ENCODE peak calls at places on chromosomes 1 and 21, in four cellular contexts. Y is IMR-90, R is AG09309, M is left ventricle myocardium inferior. A is an unnamed sample.

GRCh38 chr21:38905328-38905727 is 99.6 kb downstream of the ETS2 start:
- DNase-seq in Y (no peak), R (no peak), M (no peak), A (no peak)

GRCh38 chr1:8600336-8600735 is 217.1 kb downstream of the RERE start:
- DNase-seq in Y (no peak), R (no peak), M (no peak), A (no peak)

GRCh38 chr1:16162163-16162822 is 6.4 kb upstream of the EPHA2 start:
- DNase-seq in Y (no peak), R (no peak), M (no peak), A (no peak)

GRCh38 chr1:17687125-17687524 is 68.0 kb upstream of the ACTL8 start:
- DNase-seq in Y (peak), R (no peak), M (no peak), A (no peak)

GRCh38 chr1:66253330-66253921 is 280.5 kb upstream of the SGIP1 start:
- DNase-seq in Y (peak), R (no peak), M (no peak), A (no peak)

GRCh38 chr1:215292906-215293305 is 210.4 kb downstream of the KCNK2 start:
- DNase-seq in Y (no peak), R (no peak), M (no peak), A (no peak)

GRCh38 chr1:27626031-27626935 is 8.7 kb downstream of the FGR start:
- DNase-seq in Y (no peak), R (no peak), M (no peak), A (no peak)

GRCh38 chr1:207825719-207826556 is 74.1 kb downstream of the CD46 start:
- DNase-seq in Y (peak), R (no peak), M (peak), A (no peak)

GRCh38 chr1:27237112-27237511 is 2.7 kb downstream of the WDTC1 start:
- DNase-seq in Y (no peak), R (no peak), M (no peak), A (no peak)

GRCh38 chr1:170661646-170662411 is 2.1 kb upstream of the PRRX1 start:
- DNase-seq in Y (peak), R (no peak), M (no peak), A (no peak)

GRCh38 chr1:44417351-44418021 is 12.4 kb downstream of the RNF220 start:
- DNase-seq in Y (no peak), R (no peak), M (peak), A (no peak)

GRCh38 chr1:156286061-156286460 is 1.9 kb downstream of the TMEM79 start:
- DNase-seq in Y (no peak), R (no peak), M (no peak), A (no peak)

GRCh38 chr1:197200468-197200899 is 54.0 kb upstream of the ASPM start:
- DNase-seq in Y (peak), R (no peak), M (no peak), A (no peak)

GRCh38 chr1:180952657-180953013 is 39.9 kb downstream of the KIAA1614 start:
- DNase-seq in Y (no peak), R (no peak), M (no peak), A (no peak)

GRCh38 chr1:164961714-164962113 is 394.8 kb downstream of the LMX1A start:
- DNase-seq in Y (no peak), R (no peak), M (no peak), A (no peak)

GRCh38 chr1:193411771-193412170 is 225.4 kb upstream of the B3GALT2 start:
- DNase-seq in Y (no peak), R (no peak), M (no peak), A (no peak)

GRCh38 chr1:33735624-33736023 is 128.3 kb upstream of the HMGB4 start:
- DNase-seq in Y (no peak), R (peak), M (no peak), A (no peak)

GRCh38 chr21:42219606-42220137 is 732 bp downstream of the ABCG1 start:
- DNase-seq in Y (peak), R (no peak), M (peak), A (no peak)

GRCh38 chr1:234943801-234944402 is 184.7 kb downstream of the TOMM20 start:
- DNase-seq in Y (no peak), R (no peak), M (no peak), A (no peak)

GRCh38 chr1:22527555-22528296 is 35.6 kb upstream of the EPHA8 start:
- DNase-seq in Y (no peak), R (no peak), M (no peak), A (no peak)

GRCh38 chr1:216005916-216006315 is 417.3 kb downstream of the USH2A start:
- DNase-seq in Y (peak), R (no peak), M (no peak), A (no peak)

GRCh38 chr1:227298532-227299174 is 19.6 kb downstream of the CDC42BPA start:
- DNase-seq in Y (no peak), R (no peak), M (no peak), A (no peak)
- H3K4me3 ChIP-seq in Y (peak), R (no peak), M (peak), A (no peak)

GRCh38 chr1:210899676-210900075 is 234.3 kb downstream of the KCNH1 start:
- DNase-seq in Y (no peak), R (no peak), M (no peak), A (no peak)
- H3K4me3 ChIP-seq in Y (no peak), R (no peak), M (no peak), A (no peak)

GRCh38 chr1:38014724-38015424 is 2.3 kb downstream of the UTP11 start:
- DNase-seq in Y (no peak), R (no peak), M (no peak), A (no peak)
- H3K4me3 ChIP-seq in Y (no peak), R (no peak), M (peak), A (no peak)

GRCh38 chr1:117861694-117862093 is 67.7 kb downstream of the GDAP2 start:
- DNase-seq in Y (no peak), R (no peak), M (no peak), A (no peak)
- H3K4me3 ChIP-seq in Y (no peak), R (no peak), M (no peak), A (no peak)

GRCh38 chr1:225888289-225888897 is 553 bp downstream of the LEFTY1 start:
- DNase-seq in Y (no peak), R (no peak), M (no peak), A (no peak)

GRCh38 chr1:225886159-225887029 is 2.6 kb downstream of the LEFTY1 start:
- DNase-seq in Y (peak), R (no peak), M (no peak), A (no peak)

GRCh38 chr1:225888898-225889690 is at the start of gene LEFTY1:
- DNase-seq in Y (no peak), R (no peak), M (no peak), A (no peak)

GRCh38 chr1:225885336-225885735 is 3.2 kb upstream of the TMEM63A start:
- DNase-seq in Y (no peak), R (no peak), M (no peak), A (no peak)

GRCh38 chr1:225887030-225887314 is 2.0 kb downstream of the LEFTY1 start:
- DNase-seq in Y (no peak), R (no peak), M (no peak), A (no peak)
- H3K4me3 ChIP-seq in Y (no peak), R (no peak), M (no peak), A (no peak)

GRCh38 chr1:38670544-38671122 is 188.9 kb downstream of the RRAGC start:
- DNase-seq in Y (no peak), R (no peak), M (no peak), A (no peak)
- H3K4me3 ChIP-seq in Y (no peak), R (no peak), M (no peak), A (no peak)

GRCh38 chr1:205312866-205313680 is 8.5 kb downstream of the NUAK2 start:
- DNase-seq in Y (no peak), R (no peak), M (no peak), A (no peak)
- H3K4me3 ChIP-seq in Y (no peak), R (no peak), M (peak), A (peak)

GRCh38 chr1:53061123-53061858 is 722 bp upstream of the PODN start:
- DNase-seq in Y (no peak), R (no peak), M (peak), A (no peak)

GRCh38 chr1:53060580-53060979 is 1.4 kb upstream of the PODN start:
- DNase-seq in Y (peak), R (peak), M (no peak), A (peak)

GRCh38 chr1:53063744-53064515 is 1.9 kb downstream of the PODN start:
- DNase-seq in Y (no peak), R (no peak), M (peak), A (no peak)

GRCh38 chr1:53062731-53063591 is 948 bp downstream of the PODN start:
- DNase-seq in Y (no peak), R (no peak), M (peak), A (no peak)

DNA sequence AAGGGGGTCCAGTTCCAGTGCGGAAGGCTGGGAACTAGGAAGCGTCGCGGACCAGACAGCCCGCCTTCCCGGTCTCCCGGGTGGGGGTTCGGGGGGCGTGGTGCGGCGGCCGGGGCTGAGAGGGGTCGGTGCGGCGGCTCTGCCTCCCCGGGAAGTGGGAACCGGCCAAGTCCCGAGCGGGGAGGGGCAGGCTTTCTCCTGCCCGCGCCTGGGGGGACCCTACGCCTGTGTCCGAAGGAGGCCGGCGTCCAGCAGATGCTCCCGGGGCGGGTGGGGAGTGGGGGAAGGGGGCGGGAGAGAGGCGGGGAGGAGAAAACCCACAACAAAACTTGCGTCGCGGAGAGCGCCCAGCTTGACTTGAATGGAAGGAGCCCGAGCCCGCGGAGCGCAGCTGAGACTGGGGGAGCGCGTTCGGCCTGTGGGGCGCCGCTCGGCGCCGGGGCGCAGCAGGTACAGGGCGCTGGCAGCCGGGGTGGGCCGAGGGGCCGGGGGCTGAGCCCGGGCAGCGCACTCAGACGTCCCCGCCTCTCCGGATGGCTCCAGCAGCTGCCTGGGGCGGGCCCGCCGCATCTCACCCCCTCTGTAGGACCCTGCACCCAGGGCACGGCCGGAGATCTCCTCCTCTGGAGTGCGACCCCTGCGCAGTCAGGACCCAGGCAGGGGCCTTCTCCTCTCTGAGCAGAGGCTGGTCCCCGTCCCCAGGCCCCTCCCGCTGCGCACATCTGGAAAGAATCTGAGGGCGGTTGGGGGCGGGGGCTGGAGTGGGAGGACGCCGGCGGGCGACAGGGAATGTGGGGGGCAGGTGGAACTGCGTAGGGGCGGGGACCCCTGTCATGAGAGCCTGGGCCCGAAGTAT is at the start of gene PODN:
- DNase-seq in Y (no peak), R (no peak), M (peak), A (no peak)
- H3K4me3 ChIP-seq in Y (peak), R (peak), M (peak), A (peak)

DNA sequence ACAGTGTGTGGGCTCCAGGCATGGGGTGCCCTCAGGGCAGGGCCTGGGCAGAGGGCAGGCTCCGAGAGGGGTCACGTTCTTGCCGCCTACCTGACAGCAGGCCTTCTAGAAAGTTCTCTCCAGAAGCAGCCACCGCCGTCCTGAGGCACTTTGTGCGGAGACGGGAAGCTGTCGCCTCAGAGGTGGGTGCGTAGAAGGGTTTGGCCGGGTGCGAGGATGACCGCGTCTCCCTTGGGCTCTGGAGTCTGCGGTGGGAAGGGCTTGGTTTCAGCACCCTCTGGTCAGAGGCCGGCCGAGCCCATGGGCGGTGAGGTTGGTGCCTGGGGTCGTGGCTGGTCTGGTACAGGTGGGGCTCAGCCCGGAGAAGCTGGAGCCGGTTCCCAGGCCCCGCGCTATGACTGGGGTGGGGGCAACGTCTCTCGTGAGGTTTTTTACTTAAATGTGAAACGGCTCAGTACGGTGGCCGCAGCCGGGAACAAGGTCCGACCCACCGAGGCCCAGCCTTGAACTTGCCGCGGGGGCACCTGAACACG is 10.1 kb upstream of the TTLL10 start:
- DNase-seq in Y (no peak), R (no peak), M (no peak), A (no peak)
- H3K4me3 ChIP-seq in Y (no peak), R (no peak), M (no peak), A (no peak)

DNA sequence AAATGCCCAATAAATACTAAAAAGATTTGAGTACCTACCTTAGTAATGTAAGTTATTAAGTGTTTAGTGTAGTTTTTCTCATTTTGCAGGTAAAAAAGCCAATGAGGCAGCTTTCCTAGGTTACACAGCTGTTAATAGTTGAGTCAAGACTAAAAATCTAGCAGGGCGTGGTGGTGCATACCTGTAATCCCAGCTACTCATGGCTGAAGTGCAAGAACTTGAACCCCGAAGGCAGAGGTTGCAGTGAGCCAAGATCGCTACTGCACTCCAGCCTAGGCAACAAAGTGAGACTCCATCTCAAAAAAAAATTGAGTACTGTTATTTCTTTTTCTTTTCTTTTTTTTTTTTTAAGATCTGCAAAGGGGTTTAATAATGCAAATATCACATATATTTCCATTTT is 7.7 kb downstream of the YBX1 start:
- DNase-seq in Y (no peak), R (no peak), M (no peak), A (no peak)
- H3K4me3 ChIP-seq in Y (no peak), R (no peak), M (no peak), A (no peak)

A was measured in AG04449.